ENCODE peak calls at places on chromosomes 6 and 20, in five cellular contexts. D, G, Y, A and C are unnamed samples.

GRCh38 chr6:161271343-161272019 is 2.4 kb downstream of the AGPAT4 start:
- DNase-seq in D (no peak), G (no peak), Y (no peak), A (no peak), C (no peak)

GRCh38 chr6:44056392-44057237 is 70.6 kb downstream of the MRPL14 start:
- DNase-seq in D (no peak), G (no peak), Y (no peak), A (no peak), C (no peak)

GRCh38 chr6:53796451-53796780 is 1.6 kb downstream of the LRRC1 start:
- DNase-seq in D (no peak), G (no peak), Y (no peak), A (peak), C (no peak)

GRCh38 chr6:163412345-163412744 is 2.2 kb upstream of the QKI start:
- DNase-seq in D (no peak), G (no peak), Y (no peak), A (no peak), C (no peak)

GRCh38 chr6:136415351-136416005 is 125.8 kb upstream of the BCLAF1 start:
- DNase-seq in D (no peak), G (no peak), Y (no peak), A (no peak), C (peak)

GRCh38 chr20:49320460-49320859 is 42.6 kb upstream of the ZNFX1 start:
- DNase-seq in D (peak), G (no peak), Y (no peak), A (peak), C (peak)

GRCh38 chr20:47956261-47956995 is 171.1 kb upstream of the SULF2 start:
- DNase-seq in D (no peak), G (no peak), Y (no peak), A (no peak), C (no peak)

GRCh38 chr20:59032713-59033059 is 551 bp upstream of the ATP5F1E start:
- DNase-seq in D (no peak), G (no peak), Y (no peak), A (peak), C (peak)

GRCh38 chr6:113976806-113977205 is 5.9 kb upstream of the HDAC2 start:
- DNase-seq in D (no peak), G (no peak), Y (no peak), A (no peak), C (no peak)

GRCh38 chr6:136113736-136114173 is 136.4 kb downstream of the MTFR2 start:
- DNase-seq in D (peak), G (no peak), Y (no peak), A (no peak), C (no peak)

GRCh38 chr6:163177892-163178420 is 236.6 kb upstream of the QKI start:
- DNase-seq in D (no peak), G (no peak), Y (no peak), A (no peak), C (no peak)

GRCh38 chr6:24428615-24429014 is 25.9 kb downstream of the MRS2 start:
- DNase-seq in D (peak), G (no peak), Y (no peak), A (no peak), C (no peak)

GRCh38 chr20:32820000-32820697 is 395 bp downstream of the MAPRE1 start:
- DNase-seq in D (no peak), G (peak), Y (peak), A (peak), C (peak)

GRCh38 chr6:119170427-119171407 is 92.3 kb upstream of the FAM184A start:
- DNase-seq in D (no peak), G (no peak), Y (no peak), A (peak), C (peak)

GRCh38 chr6:16493802-16494201 is 255.4 kb downstream of the GMPR start:
- DNase-seq in D (no peak), G (no peak), Y (no peak), A (no peak), C (no peak)

GRCh38 chr6:169854083-169854725 is 102.8 kb downstream of the ERMARD start:
- DNase-seq in D (no peak), G (no peak), Y (no peak), A (no peak), C (no peak)

GRCh38 chr6:14819001-14819400 is 426.9 kb upstream of the JARID2 start:
- DNase-seq in D (peak), G (no peak), Y (no peak), A (no peak), C (no peak)

GRCh38 chr20:22305391-22305790 is 279.0 kb downstream of the FOXA2 start:
- DNase-seq in D (no peak), G (no peak), Y (no peak), A (no peak), C (no peak)

GRCh38 chr6:7747016-7747415 is 21.1 kb downstream of the BMP6 start:
- DNase-seq in D (no peak), G (no peak), Y (no peak), A (no peak), C (no peak)

GRCh38 chr6:145731432-145731831 is 3.9 kb downstream of the EPM2A start:
- DNase-seq in D (no peak), G (no peak), Y (no peak), A (no peak), C (no peak)

GRCh38 chr6:162289972-162290371 is 437.6 kb downstream of the PRKN start:
- DNase-seq in D (no peak), G (no peak), Y (no peak), A (no peak), C (no peak)

GRCh38 chr20:32278199-32278643 is 770 bp downstream of the KIF3B start:
- DNase-seq in D (no peak), G (no peak), Y (no peak), A (no peak), C (no peak)

GRCh38 chr6:80210618-80211017 is 104.1 kb downstream of the BCKDHB start:
- DNase-seq in D (no peak), G (no peak), Y (no peak), A (no peak), C (no peak)